ENCODE peak calls at places on chromosomes 1 and 21, in five cellular contexts. Z is RWPE1, V is nephron progenitor cell, X is brain microvascular endothelial cell, K is mammary epithelial cell. S is an unnamed sample.
A peak's percentile ranks its signal among the peaks of the same experiment; 100 is the strongest.

GRCh38 chr1:165403835-165404482 is 41.0 kb downstream of the RXRG start:
- DNase-seq in Z (peak; percentile 50), V (peak; percentile 50), X (peak; percentile 12), K (peak; percentile 25), S (peak; percentile 57)

GRCh38 chr21:36654341-36654740 is 44.6 kb upstream of the SIM2 start:
- DNase-seq in Z (no peak), V (no peak), X (no peak), K (no peak), S (no peak)

GRCh38 chr1:185776521-185776920 is 42.3 kb downstream of the HMCN1 start:
- DNase-seq in Z (no peak), V (no peak), X (no peak), K (no peak), S (no peak)

GRCh38 chr1:7455796-7456568 is 315.1 kb upstream of the VAMP3 start:
- DNase-seq in Z (no peak), V (no peak), X (no peak), K (no peak), S (no peak)

GRCh38 chr1:54624466-54625464 is 1.4 kb upstream of the FAM151A start:
- DNase-seq in Z (no peak), V (no peak), X (no peak), K (no peak), S (no peak)

GRCh38 chr1:200624679-200625335 is 4.3 kb upstream of the KIF14 start:
- DNase-seq in Z (no peak), V (no peak), X (no peak), K (no peak), S (no peak)

GRCh38 chr1:174791863-174792262 is 207.9 kb upstream of the CACYBP start:
- DNase-seq in Z (no peak), V (no peak), X (peak; percentile 24), K (no peak), S (no peak)

GRCh38 chr1:27405074-27405473 is 12.7 kb downstream of the GPR3 start:
- DNase-seq in Z (no peak), V (peak; percentile 37), X (peak; percentile 42), K (peak; percentile 54), S (no peak)

GRCh38 chr1:231636157-231636556 is 9.6 kb downstream of the DISC1 start:
- DNase-seq in Z (no peak), V (no peak), X (peak; percentile 74), K (no peak), S (no peak)

GRCh38 chr1:33349081-33349759 is 28.3 kb upstream of the A3GALT2 start:
- DNase-seq in Z (no peak), V (peak; percentile 68), X (no peak), K (no peak), S (peak; percentile 41)

GRCh38 chr1:117392776-117393175 is 25.5 kb downstream of the MAN1A2 start:
- DNase-seq in Z (no peak), V (no peak), X (no peak), K (no peak), S (no peak)

GRCh38 chr1:230957580-230957989 is 21.1 kb downstream of the TTC13 start:
- DNase-seq in Z (no peak), V (no peak), X (no peak), K (no peak), S (no peak)

GRCh38 chr1:14095001-14095400 is 395.0 kb downstream of the PRDM2 start:
- DNase-seq in Z (peak; percentile 27), V (no peak), X (no peak), K (peak; percentile 9), S (no peak)

GRCh38 chr1:223667484-223668182 is 2.1 kb upstream of the CAPN8 start:
- DNase-seq in Z (no peak), V (no peak), X (no peak), K (no peak), S (peak; percentile 22)

GRCh38 chr1:6180215-6180577 is at the start of gene CHD5:
- DNase-seq in Z (no peak), V (peak; percentile 56), X (no peak), K (no peak), S (peak; percentile 41)

GRCh38 chr1:24894002-24894401 is 36.1 kb downstream of the RUNX3 start:
- DNase-seq in Z (no peak), V (no peak), X (no peak), K (no peak), S (no peak)

GRCh38 chr1:210598135-210598652 is 269.5 kb downstream of the HHAT start:
- DNase-seq in Z (peak; percentile 55), V (no peak), X (peak; percentile 94), K (peak; percentile 72), S (peak; percentile 66)

GRCh38 chr1:203557390-203557789 is 63.4 kb downstream of the OPTC start:
- DNase-seq in Z (peak; percentile 68), V (no peak), X (peak; percentile 53), K (peak; percentile 35), S (no peak)

GRCh38 chr1:67570473-67571143 is 114.4 kb upstream of the GADD45A start:
- DNase-seq in Z (peak; percentile 91), V (no peak), X (peak; percentile 92), K (peak; percentile 99), S (peak; percentile 35)

GRCh38 chr1:12405325-12406217 is 175.7 kb downstream of the VPS13D start:
- DNase-seq in Z (no peak), V (no peak), X (peak; percentile 60), K (no peak), S (no peak)
- TF ChIP-seq CTCF in Z (no peak), V (peak; percentile 19), X (peak; percentile 55), K (no peak), S (no peak)

DNA sequence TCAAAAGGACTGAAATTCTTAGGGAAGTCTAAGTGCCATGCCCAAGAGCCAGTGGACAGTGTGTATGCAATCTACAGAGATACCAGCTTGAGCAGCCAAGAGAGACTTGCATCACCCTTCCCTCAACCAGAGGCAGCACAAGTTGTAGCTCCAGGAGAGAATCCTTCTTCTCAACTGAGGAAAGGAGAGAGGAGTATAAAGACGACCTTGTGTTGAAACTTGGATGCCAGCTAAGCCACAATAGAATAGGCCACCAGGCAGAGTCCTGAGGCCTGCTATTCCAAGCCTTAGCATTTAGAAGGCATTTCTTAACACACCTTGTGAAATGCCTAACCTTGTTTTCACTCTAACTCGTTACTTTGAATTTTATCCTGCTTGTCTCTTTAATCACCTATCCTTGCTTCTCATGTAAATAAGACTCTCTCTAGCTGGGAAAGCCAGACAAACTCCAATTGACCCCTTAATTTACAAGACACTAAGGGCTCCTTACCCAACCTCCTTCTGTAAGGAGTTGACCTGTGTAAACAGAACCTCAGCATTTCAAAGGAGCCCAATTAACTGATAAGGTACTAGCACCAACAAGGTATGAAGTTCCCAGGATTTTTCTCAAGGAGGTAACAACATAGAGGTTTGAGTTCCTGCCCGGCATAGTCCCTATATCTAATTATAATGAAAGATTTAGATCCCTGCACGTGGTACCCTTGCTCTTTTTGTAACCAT is 738.8 kb downstream of the AMY1C start:
- DNase-seq in Z (no peak), V (no peak), X (no peak), K (no peak), S (no peak)
- TF ChIP-seq CTCF in Z (no peak), V (no peak), X (no peak), K (no peak), S (no peak)

DNA sequence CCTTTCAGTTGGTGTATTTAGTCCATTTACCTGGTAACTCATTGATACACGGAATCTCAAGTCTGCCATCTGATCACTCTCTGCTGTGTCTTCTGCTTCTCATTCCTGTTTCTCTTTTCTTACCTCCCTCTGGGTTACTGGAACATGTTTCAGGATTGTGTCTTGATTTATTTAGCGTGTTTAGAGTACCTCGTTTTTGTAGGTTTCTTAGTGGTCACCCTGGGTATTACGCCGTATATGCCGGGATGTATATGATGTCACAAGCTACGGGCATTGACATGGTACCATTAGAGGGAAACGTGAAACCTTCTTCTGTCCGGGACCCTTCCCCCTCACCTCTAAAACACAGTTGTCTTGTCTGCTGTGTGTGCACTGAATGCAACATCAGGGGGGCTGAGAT is 2.7 kb downstream of the ACTRT2 start:
- DNase-seq in Z (no peak), V (no peak), X (no peak), K (no peak), S (no peak)
- TF ChIP-seq CTCF in Z (no peak), V (no peak), X (no peak), K (no peak), S (no peak)

GRCh38 chr1:46770541-46770940 is 28.3 kb upstream of the CYP4B1 start:
- DNase-seq in Z (no peak), V (no peak), X (no peak), K (peak; percentile 20), S (no peak)

GRCh38 chr1:46768445-46768844 is 30.4 kb upstream of the CYP4B1 start:
- DNase-seq in Z (no peak), V (no peak), X (no peak), K (no peak), S (no peak)

GRCh38 chr1:46769028-46769740 is 29.7 kb upstream of the CYP4B1 start:
- DNase-seq in Z (no peak), V (no peak), X (no peak), K (no peak), S (no peak)

GRCh38 chr1:46764406-46764805 is 34.4 kb upstream of the CYP4B1 start:
- DNase-seq in Z (no peak), V (no peak), X (no peak), K (no peak), S (no peak)

DNA sequence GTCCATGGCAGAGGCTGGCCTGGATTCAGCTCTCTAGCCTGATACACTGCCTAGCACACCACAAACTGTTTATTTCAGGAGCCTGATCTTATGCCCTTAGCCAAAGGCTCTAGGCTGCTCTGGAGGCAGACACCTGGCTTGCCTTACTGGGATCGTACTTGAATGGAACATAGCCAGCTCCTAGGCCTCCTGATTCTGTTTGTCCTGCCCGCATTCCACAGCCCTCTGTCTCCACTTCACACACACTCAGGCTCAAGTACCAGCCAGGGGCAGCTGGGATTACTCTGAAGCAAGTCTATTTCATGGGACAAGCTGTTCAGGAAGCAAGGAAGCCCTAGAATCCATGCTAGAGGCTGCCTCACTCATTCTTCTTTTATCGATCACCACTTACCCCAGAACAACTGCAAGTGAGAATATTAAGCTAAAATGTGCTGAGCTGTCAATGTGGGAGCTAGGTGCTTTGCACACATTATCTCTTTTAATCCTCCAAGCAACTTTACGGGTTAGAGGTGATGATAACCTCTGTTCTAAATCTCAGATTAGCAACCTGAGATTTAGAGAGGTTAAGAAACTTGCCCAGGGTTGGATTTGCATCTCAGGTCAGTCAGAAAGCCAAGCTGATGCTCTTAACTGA is 31.1 kb upstream of the CYP4B1 start:
- DNase-seq in Z (no peak), V (no peak), X (no peak), K (no peak), S (no peak)
- TF ChIP-seq CTCF in Z (no peak), V (no peak), X (no peak), K (no peak), S (no peak)

DNA sequence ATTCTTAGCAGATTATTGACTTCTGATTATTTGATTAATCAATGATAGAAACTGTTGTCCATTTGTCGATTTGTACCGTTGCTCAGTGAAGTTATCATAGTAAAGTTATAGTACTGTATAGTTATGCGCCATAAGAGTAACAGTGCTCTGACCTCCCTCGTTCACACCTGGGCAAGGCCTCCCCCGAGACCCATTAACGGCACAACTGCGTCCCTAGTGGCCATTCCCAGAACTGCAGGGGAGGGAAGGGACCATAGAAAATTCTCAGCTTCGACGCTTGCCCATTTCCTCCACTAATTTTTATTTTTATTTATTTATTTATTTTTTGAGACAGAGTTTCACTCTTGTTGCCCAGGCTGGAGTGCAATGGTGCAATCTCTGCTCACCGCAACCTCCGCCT is 334.4 kb downstream of the DSCAM start:
- DNase-seq in Z (no peak), V (peak; percentile 30), X (no peak), K (no peak), S (no peak)
- TF ChIP-seq CTCF in Z (peak; percentile 35), V (peak; percentile 56), X (peak; percentile 57), K (peak; percentile 48), S (no peak)